ENCODE peak calls at places on chromosome 4, in six cellular contexts. M, I, K, L, U and V are unnamed samples.
A peak's percentile ranks its signal among the peaks of the same experiment; 100 is the strongest.

GRCh38 chr4:75289843-75290616 is 224.2 kb downstream of the RCHY1 start:
- DNase-seq in M (peak; percentile 90), I (no peak), K (peak; percentile 17), L (peak; percentile 22), U (peak; percentile 61), V (peak; percentile 65)

GRCh38 chr4:17092990-17093880 is 194.8 kb upstream of the LDB2 start:
- DNase-seq in M (no peak), I (no peak), K (no peak), L (no peak), U (no peak), V (no peak)

GRCh38 chr4:81882222-81882621 is 410.5 kb upstream of the RASGEF1B start:
- DNase-seq in M (no peak), I (no peak), K (no peak), L (no peak), U (no peak), V (no peak)

GRCh38 chr4:73731968-73732610 is 8.3 kb upstream of the CXCL8 start:
- DNase-seq in M (no peak), I (no peak), K (no peak), L (no peak), U (no peak), V (peak; percentile 24)

GRCh38 chr4:105619193-105619931 is 66.9 kb downstream of the ARHGEF38 start:
- DNase-seq in M (peak; percentile 38), I (peak; percentile 50), K (no peak), L (no peak), U (peak; percentile 76), V (peak; percentile 89)

GRCh38 chr4:163693211-163693610 is 198.7 kb downstream of the TMA16 start:
- DNase-seq in M (peak; percentile 35), I (no peak), K (no peak), L (no peak), U (no peak), V (peak; percentile 27)

GRCh38 chr4:76562851-76563803 is 128.1 kb downstream of the SHROOM3 start:
- DNase-seq in M (peak; percentile 80), I (no peak), K (no peak), L (no peak), U (no peak), V (no peak)

GRCh38 chr4:5924466-5925125 is 31.7 kb upstream of the CRMP1 start:
- DNase-seq in M (no peak), I (no peak), K (no peak), L (no peak), U (no peak), V (no peak)

GRCh38 chr4:182648766-182649165 is 268.4 kb downstream of the DCTD start:
- DNase-seq in M (no peak), I (no peak), K (no peak), L (no peak), U (no peak), V (no peak)

GRCh38 chr4:85107553-85107952 is 141.1 kb upstream of the WDFY3 start:
- DNase-seq in M (peak; percentile 58), I (no peak), K (no peak), L (no peak), U (no peak), V (peak; percentile 36)

DNA sequence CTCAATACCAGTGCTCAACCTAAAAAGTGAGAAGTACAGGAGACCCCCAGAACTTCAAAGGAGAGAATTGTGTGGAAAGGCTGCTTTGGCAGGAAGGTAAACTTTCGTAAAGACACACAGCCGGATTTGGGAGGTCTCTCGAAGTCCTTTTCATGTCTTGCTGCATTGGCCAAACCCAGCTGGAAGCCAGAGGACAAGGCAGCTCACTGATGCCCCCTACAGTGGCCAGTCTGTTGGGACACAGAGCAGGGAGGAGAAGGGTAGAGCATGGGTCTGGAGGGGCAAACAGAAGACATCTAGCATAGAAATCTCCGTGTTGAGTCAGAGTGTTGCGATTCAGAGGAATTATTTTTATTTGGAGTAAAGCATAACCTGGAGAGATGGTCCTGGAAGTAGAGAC is 198.9 kb downstream of the ANK2 start:
- DNase-seq in M (no peak), I (no peak), K (peak; percentile 43), L (peak; percentile 47), U (no peak), V (no peak)
- TF ChIP-seq CTCF in M (no peak), I (no peak), K (peak; percentile 15), L (peak; percentile 30), U (no peak), V (no peak)

GRCh38 chr4:71729856-71730255 is 54.0 kb downstream of the GC start:
- DNase-seq in M (no peak), I (no peak), K (no peak), L (no peak), U (no peak), V (no peak)

GRCh38 chr4:71732066-71732465 is 51.8 kb downstream of the GC start:
- DNase-seq in M (no peak), I (no peak), K (no peak), L (no peak), U (no peak), V (no peak)

DNA sequence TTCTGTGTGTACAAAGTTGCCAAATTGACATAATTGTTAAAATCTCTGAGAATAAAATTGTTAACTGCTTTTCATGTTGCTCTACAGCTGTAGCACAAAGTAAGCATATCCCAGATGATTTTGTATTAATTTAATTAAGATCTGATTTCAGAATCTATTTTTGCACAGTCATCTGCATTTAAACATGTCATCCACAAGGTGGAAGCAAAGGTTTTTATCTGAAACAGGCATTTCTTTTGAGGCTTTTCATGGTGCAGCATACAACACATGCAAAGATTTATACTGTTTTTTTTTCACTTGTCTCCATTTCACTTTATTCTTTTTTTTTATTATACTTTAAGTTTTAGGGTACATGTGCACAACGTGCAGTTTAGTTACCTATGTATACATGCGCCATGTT is 51.2 kb downstream of the GC start:
- DNase-seq in M (peak; percentile 52), I (no peak), K (no peak), L (no peak), U (no peak), V (peak; percentile 54)
- TF ChIP-seq CTCF in M (peak; percentile 39), I (no peak), K (peak; percentile 48), L (peak; percentile 64), U (no peak), V (peak; percentile 56)

GRCh38 chr4:67549123-67549522 is 3.8 kb upstream of the CENPC start:
- DNase-seq in M (peak; percentile 71), I (no peak), K (no peak), L (no peak), U (no peak), V (peak; percentile 48)
- TF ChIP-seq CTCF in M (peak; percentile 37), I (peak; percentile 15), K (no peak), L (no peak), U (no peak), V (peak; percentile 48)

GRCh38 chr4:2930821-2931764 is 32.1 kb downstream of the NOP14 start:
- DNase-seq in M (no peak), I (peak; percentile 53), K (no peak), L (peak; percentile 22), U (peak; percentile 40), V (no peak)
- TF ChIP-seq CTCF in M (peak; percentile 39), I (no peak), K (no peak), L (peak; percentile 38), U (no peak), V (peak; percentile 26)

GRCh38 chr4:20255251-20255586 is 3.5 kb downstream of the SLIT2 start:
- DNase-seq in M (no peak), I (no peak), K (no peak), L (no peak), U (no peak), V (no peak)

GRCh38 chr4:20253272-20253798 is 1.6 kb downstream of the SLIT2 start:
- DNase-seq in M (no peak), I (no peak), K (no peak), L (no peak), U (no peak), V (no peak)

GRCh38 chr4:20254517-20255250 is 3.0 kb downstream of the SLIT2 start:
- DNase-seq in M (no peak), I (peak; percentile 46), K (peak; percentile 60), L (peak; percentile 49), U (no peak), V (no peak)

GRCh38 chr4:20252656-20253271 is 1.1 kb downstream of the SLIT2 start:
- DNase-seq in M (no peak), I (peak; percentile 53), K (peak; percentile 55), L (peak; percentile 23), U (no peak), V (peak; percentile 48)

GRCh38 chr4:20253799-20254409 is 2.2 kb downstream of the SLIT2 start:
- DNase-seq in M (no peak), I (peak; percentile 46), K (peak; percentile 46), L (peak; percentile 30), U (no peak), V (no peak)
- TF ChIP-seq CTCF in M (no peak), I (no peak), K (no peak), L (no peak), U (no peak), V (no peak)

GRCh38 chr4:90799895-90800294 is 672.7 kb downstream of the CCSER1 start:
- DNase-seq in M (peak; percentile 3), I (no peak), K (no peak), L (no peak), U (no peak), V (peak; percentile 4)
- TF ChIP-seq CTCF in M (no peak), I (no peak), K (no peak), L (no peak), U (no peak), V (no peak)